ENCODE peak calls at places on chromosomes 6 and 20, in six cellular contexts. H is A549, P is HEK293T, X is IMR-90, F is GM12878, K is HepG2. E is an unnamed sample.

GRCh38 chr20:40797425-40797824 is 108.4 kb upstream of the MAFB start:
- DNase-seq in H (peak), X (peak), P (peak), K (peak), F (no peak), E (no peak)

GRCh38 chr6:56759521-56759920 is 116.8 kb upstream of the DST start:
- DNase-seq in X (no peak), F (no peak), K (no peak), P (no peak), H (no peak), E (no peak)

GRCh38 chr6:20723236-20723635 is 189.0 kb downstream of the CDKAL1 start:
- DNase-seq in P (no peak), F (no peak), X (no peak), K (no peak), H (no peak), E (no peak)

GRCh38 chr6:168145747-168146596 is 67.0 kb upstream of the FRMD1 start:
- DNase-seq in K (no peak), H (no peak), P (no peak), F (no peak), X (no peak), E (no peak)

GRCh38 chr20:51387125-51387865 is 155.2 kb downstream of the NFATC2 start:
- DNase-seq in F (no peak), K (no peak), X (peak), P (no peak), H (no peak), E (no peak)

GRCh38 chr6:31128093-31128676 is 7.9 kb upstream of the CDSN start:
- DNase-seq in K (peak), H (peak), P (peak), X (peak), F (peak), E (peak)

GRCh38 chr6:166739655-166740318 is 112.7 kb upstream of the RPS6KA2 start:
- DNase-seq in H (no peak), X (no peak), P (no peak), F (no peak), K (no peak), E (no peak)

GRCh38 chr6:11810039-11810541 is 31.5 kb upstream of the ADTRP start:
- DNase-seq in K (no peak), F (no peak), P (peak), X (peak), H (peak), E (peak)

GRCh38 chr6:36340671-36341454 is 4.2 kb upstream of the BNIP5 start:
- DNase-seq in H (peak), P (peak), X (peak), F (peak), K (peak), E (peak)

GRCh38 chr6:21590345-21590744 is 3.2 kb upstream of the SOX4 start:
- DNase-seq in X (no peak), P (no peak), F (no peak), K (no peak), H (no peak), E (no peak)

GRCh38 chr20:58086763-58087566 is 141.5 kb downstream of the ANKRD60 start:
- DNase-seq in F (no peak), X (peak), H (peak), K (peak), P (peak), E (peak)

GRCh38 chr20:34045294-34045693 is 51.6 kb downstream of the RALY start:
- DNase-seq in P (no peak), X (peak), K (peak), F (no peak), H (no peak), E (peak)

GRCh38 chr20:10647471-10647870 is 26.3 kb downstream of the JAG1 start:
- DNase-seq in H (no peak), X (no peak), F (no peak), P (peak), K (peak), E (peak)

GRCh38 chr20:50415516-50416268 is 94.5 kb upstream of the PTPN1 start:
- DNase-seq in X (peak), F (no peak), H (peak), K (peak), P (no peak), E (no peak)

GRCh38 chr20:48945840-48946514 is 24.5 kb downstream of the ARFGEF2 start:
- DNase-seq in X (peak), F (no peak), P (no peak), K (no peak), H (peak), E (no peak)

GRCh38 chr6:31308050-31308844 is 36.4 kb upstream of the HLA-C start:
- DNase-seq in F (no peak), X (no peak), P (no peak), H (peak), K (no peak), E (peak)

GRCh38 chr20:2619961-2620595 is 32.4 kb upstream of the NOP56 start:
- DNase-seq in K (peak), H (peak), F (no peak), P (no peak), X (peak), E (no peak)

GRCh38 chr20:1802385-1803215 is 92.6 kb upstream of the SIRPA start:
- DNase-seq in P (peak), H (peak), K (peak), X (peak), F (no peak), E (peak)

GRCh38 chr6:87879144-87879861 is 168.3 kb upstream of the SPACA1 start:
- DNase-seq in F (no peak), H (no peak), K (no peak), X (no peak), P (no peak), E (no peak)

GRCh38 chr20:9130407-9130995 is 61.6 kb downstream of the PLCB4 start:
- DNase-seq in H (no peak), X (peak), K (no peak), F (no peak), P (no peak), E (no peak)

GRCh38 chr6:26122005-26122388 is 34.8 kb downstream of the HFE start:
- DNase-seq in H (peak), P (no peak), X (no peak), F (no peak), K (no peak), E (no peak)
- TF ChIP-seq BHLHE40 in H (no peak), P (no peak), X (no peak), F (no peak), K (no peak), E (no peak)

GRCh38 chr20:7589164-7589563 is 351.1 kb downstream of the HAO1 start:
- DNase-seq in H (no peak), K (no peak), F (no peak), X (no peak), P (no peak), E (no peak)
- TF ChIP-seq BHLHE40 in H (no peak), K (no peak), F (no peak), X (no peak), P (no peak), E (no peak)

GRCh38 chr6:52741872-52742271 is 21.4 kb downstream of the GSTA2 start:
- DNase-seq in F (no peak), X (no peak), P (no peak), H (no peak), K (no peak), E (no peak)
- TF ChIP-seq BHLHE40 in F (no peak), X (no peak), P (no peak), H (no peak), K (no peak), E (no peak)

DNA sequence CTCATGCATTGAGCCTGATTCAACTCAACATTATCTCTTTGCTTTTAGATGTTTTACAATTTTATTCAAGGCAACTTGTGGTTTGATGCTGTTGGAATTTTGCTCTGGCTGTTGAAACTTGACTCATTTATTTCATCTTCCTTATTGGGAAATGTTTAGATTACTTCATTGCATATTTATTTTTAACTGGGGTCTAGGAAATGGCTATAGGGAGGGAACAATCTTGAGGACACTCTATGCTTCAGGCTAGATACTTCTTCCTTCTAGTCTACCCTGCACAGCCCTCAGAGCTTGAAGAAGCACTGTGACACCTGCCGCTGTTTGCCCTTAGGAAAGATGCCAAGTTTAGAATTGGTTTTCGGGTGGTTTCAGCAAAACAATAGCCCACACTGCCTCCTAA is 183.4 kb downstream of the ADGRG6 start:
- DNase-seq in P (no peak), K (no peak), F (no peak), X (peak), H (no peak), E (no peak)
- TF ChIP-seq BHLHE40 in P (no peak), K (no peak), F (no peak), X (no peak), H (no peak), E (no peak)

DNA sequence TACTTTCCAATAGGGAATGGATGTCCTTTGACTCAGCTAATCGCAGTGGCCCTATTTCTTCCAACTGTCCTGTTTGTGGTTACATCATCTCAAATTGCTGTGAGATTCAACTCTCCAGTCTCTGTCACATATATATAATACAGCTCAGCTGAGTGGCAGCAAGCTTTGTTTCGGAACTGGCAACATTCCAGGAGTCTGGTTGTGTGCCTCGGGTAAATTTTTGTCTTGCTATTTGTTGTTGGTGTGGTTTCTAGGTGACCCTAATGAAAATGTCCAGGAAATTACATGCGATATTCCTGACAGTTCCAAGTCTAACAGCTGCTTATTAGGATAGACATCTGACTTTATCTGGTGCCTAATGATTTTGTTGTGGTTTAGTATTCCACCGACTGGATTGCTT is 581.7 kb downstream of the CD109 start:
- DNase-seq in H (no peak), K (no peak), F (no peak), P (no peak), X (peak), E (no peak)
- TF ChIP-seq BHLHE40 in H (no peak), K (no peak), F (no peak), P (no peak), X (no peak), E (no peak)

DNA sequence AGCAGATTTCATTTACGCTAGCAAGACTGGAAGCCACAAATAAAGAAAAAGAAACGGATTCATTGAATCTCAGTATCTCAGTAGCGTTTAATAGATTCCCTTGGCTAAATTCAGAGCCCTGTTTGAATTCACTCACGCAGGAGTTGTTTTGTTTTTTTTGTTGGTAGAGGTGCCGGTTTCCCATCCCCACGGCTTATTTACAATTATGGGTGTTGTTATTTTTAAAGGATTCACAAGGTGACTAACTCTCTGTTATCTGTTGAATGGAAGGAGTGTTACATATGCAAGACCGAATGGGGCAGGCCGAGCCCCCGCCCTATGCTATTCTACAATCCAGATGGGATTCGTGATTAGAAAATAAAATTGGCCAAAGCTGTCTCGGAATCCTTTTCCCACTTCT is 2.3 kb upstream of the INSM1 start:
- DNase-seq in X (no peak), K (no peak), F (no peak), H (no peak), P (no peak), E (peak)
- TF ChIP-seq BHLHE40 in X (no peak), K (no peak), F (no peak), H (no peak), P (no peak), E (no peak)

E was measured in K562.